ENCODE peak calls at places on chromosomes 1 and 21, in four cellular contexts. L is HepG2, A is K562, P is GM12878. N is an unnamed sample.

GRCh38 chr21:25967566-25968438 is 202.8 kb downstream of the APP start:
- DNase-seq in P (peak), A (no peak), L (no peak), N (no peak)

GRCh38 chr1:1510912-1511532 is 940 bp upstream of the ATAD3A start:
- DNase-seq in P (no peak), A (peak), L (peak), N (peak)

GRCh38 chr1:95086949-95087533 is 14.3 kb upstream of the ALG14 start:
- DNase-seq in L (peak), A (peak), P (no peak), N (no peak)

GRCh38 chr1:218123968-218124367 is 161.1 kb upstream of the RRP15 start:
- DNase-seq in P (no peak), A (no peak), L (no peak), N (no peak)

GRCh38 chr21:32007461-32007860 is 134.6 kb downstream of the HUNK start:
- DNase-seq in L (no peak), A (no peak), P (no peak), N (no peak)

GRCh38 chr1:82880506-82880905 is 1079.8 kb downstream of the ADGRL2 start:
- DNase-seq in L (no peak), P (no peak), A (no peak), N (no peak)

GRCh38 chr1:68207129-68207689 is 25.1 kb downstream of the WLS start:
- DNase-seq in L (no peak), A (no peak), P (no peak), N (no peak)

GRCh38 chr1:207798847-207799246 is 47.0 kb downstream of the CD46 start:
- DNase-seq in P (no peak), A (no peak), L (no peak), N (no peak)

GRCh38 chr1:225834417-225835329 is 24.7 kb downstream of the EPHX1 start:
- DNase-seq in P (no peak), A (no peak), L (no peak), N (no peak)

GRCh38 chr1:76770979-76771378 is 96.3 kb upstream of the ST6GALNAC5 start:
- DNase-seq in L (no peak), A (no peak), P (no peak), N (no peak)

GRCh38 chr1:153532769-153533599 is 2.8 kb downstream of the S100A6 start:
- DNase-seq in L (peak), A (peak), P (no peak), N (no peak)

GRCh38 chr1:109508001-109508872 is 1.3 kb downstream of the AMIGO1 start:
- DNase-seq in L (no peak), A (no peak), P (no peak), N (no peak)

GRCh38 chr1:44031051-44031899 is at the start of gene SLC6A9:
- DNase-seq in A (peak), L (peak), P (no peak), N (peak)

GRCh38 chr1:58465825-58466617 is 80.5 kb downstream of the OMA1 start:
- DNase-seq in A (no peak), P (no peak), L (no peak), N (no peak)

DNA sequence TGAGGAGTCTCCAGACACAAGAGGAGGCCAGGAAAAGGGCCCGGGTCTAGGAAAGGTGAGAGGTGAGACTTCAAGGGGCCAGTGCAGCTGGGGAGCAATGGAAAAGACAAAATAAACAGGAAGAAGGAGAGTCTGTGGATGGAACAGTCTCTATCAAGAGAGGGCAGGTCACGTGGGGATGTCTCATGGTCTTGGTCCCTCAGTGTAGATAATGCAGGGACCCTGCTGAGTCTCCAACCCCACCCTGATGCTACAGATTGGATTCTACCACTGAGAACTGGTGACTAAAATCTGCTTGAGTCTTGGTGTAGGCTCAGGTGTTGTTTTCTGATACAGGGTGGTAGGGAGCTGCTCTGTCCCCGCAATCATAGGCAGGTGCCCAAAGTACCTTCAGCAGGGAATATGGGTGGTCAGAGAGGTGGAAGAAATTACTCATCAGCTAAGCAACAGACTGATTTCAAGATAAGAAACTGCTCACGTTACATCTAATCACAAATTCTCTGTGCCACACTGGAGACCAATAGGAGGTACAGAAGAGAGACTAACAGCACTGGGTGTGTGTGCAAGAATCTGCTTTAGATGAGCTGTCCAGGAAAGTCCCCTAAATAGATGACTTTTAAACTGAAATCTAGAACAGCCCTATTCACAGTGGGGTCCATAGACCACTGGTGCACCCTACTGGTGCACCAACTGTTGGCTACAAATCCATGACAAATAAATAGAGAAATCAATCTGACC is 101.5 kb upstream of the TLR5 start:
- DNase-seq in L (no peak), A (peak), P (peak), N (peak)
- TF ChIP-seq RFX5 in L (no peak), A (no peak), P (no peak), N (no peak)

GRCh38 chr1:22287946-22288520 is 145.1 kb upstream of the WNT4 start:
- DNase-seq in L (no peak), P (no peak), A (no peak), N (peak)

GRCh38 chr1:22286491-22286890 is 143.6 kb upstream of the WNT4 start:
- DNase-seq in A (peak), P (no peak), L (no peak), N (peak)

GRCh38 chr1:22285545-22286396 is 142.9 kb upstream of the WNT4 start:
- DNase-seq in P (no peak), A (peak), L (peak), N (peak)

GRCh38 chr1:22288593-22289241 is 145.8 kb upstream of the WNT4 start:
- DNase-seq in A (no peak), P (no peak), L (peak), N (peak)

GRCh38 chr1:22287273-22287672 is 144.4 kb upstream of the WNT4 start:
- DNase-seq in A (no peak), L (no peak), P (no peak), N (no peak)
- TF ChIP-seq FOXM1 in A (no peak), L (no peak), P (no peak), N (no peak)

GRCh38 chr1:202058001-202058908 is 47.9 kb downstream of the ELF3 start:
- DNase-seq in P (no peak), L (peak), A (peak), N (no peak)
- TF ChIP-seq ZBTB33 in P (no peak), L (no peak), A (no peak), N (no peak)

GRCh38 chr1:70044832-70045231 is 160.5 kb downstream of the LRRC40 start:
- DNase-seq in P (no peak), A (no peak), L (no peak), N (no peak)

GRCh38 chr1:70043806-70044205 is 161.6 kb downstream of the LRRC40 start:
- DNase-seq in L (no peak), P (no peak), A (no peak), N (no peak)

GRCh38 chr1:70041317-70042045 is 163.9 kb downstream of the LRRC40 start:
- DNase-seq in P (no peak), A (peak), L (no peak), N (no peak)

GRCh38 chr1:70039485-70039884 is 165.9 kb downstream of the LRRC40 start:
- DNase-seq in P (no peak), A (peak), L (no peak), N (no peak)

GRCh38 chr1:70042090-70042716 is 163.2 kb downstream of the LRRC40 start:
- DNase-seq in A (peak), P (no peak), L (no peak), N (no peak)
- TF ChIP-seq RFX5 in A (no peak), P (no peak), L (no peak), N (no peak)

GRCh38 chr1:155241851-155242264 is 13.4 kb downstream of the ENTREP3 start:
- DNase-seq in P (no peak), A (no peak), L (no peak), N (no peak)
- TF ChIP-seq FOXM1 in P (no peak), A (no peak), L (no peak), N (no peak)